ENCODE peak calls at places on chromosomes 12 and 14, in eight cellular contexts. One of them, this sample, is unnamed.

GRCh38 chr14:51846631-51847488 is 13.6 kb upstream of the GNG2 start:
- ATAC-seq in Panc1: no peak
- ATAC-seq in upper lobe of left lung: peak
- ATAC-seq in K562: peak
- ATAC-seq in HCT116: no peak
- ATAC-seq in HepG2: no peak
- ATAC-seq in GM23338: peak
- ATAC-seq in GM12878: peak
- ATAC-seq in this sample: peak

GRCh38 chr12:53170876-53171724 is 9.4 kb upstream of the ZNF740 start:
- ATAC-seq in HCT116: no peak
- ATAC-seq in Panc1: no peak
- ATAC-seq in HepG2: no peak
- ATAC-seq in K562: peak
- ATAC-seq in GM23338: no peak
- ATAC-seq in upper lobe of left lung: no peak
- ATAC-seq in GM12878: no peak
- ATAC-seq in this sample: no peak

GRCh38 chr12:89181271-89181920 is 170.9 kb downstream of the DUSP6 start:
- ATAC-seq in K562: no peak
- ATAC-seq in upper lobe of left lung: no peak
- ATAC-seq in HepG2: no peak
- ATAC-seq in HCT116: no peak
- ATAC-seq in Panc1: no peak
- ATAC-seq in GM12878: no peak
- ATAC-seq in GM23338: no peak
- ATAC-seq in this sample: no peak

GRCh38 chr14:54617467-54617866 is 50.5 kb downstream of the SAMD4A start:
- ATAC-seq in upper lobe of left lung: no peak
- ATAC-seq in Panc1: no peak
- ATAC-seq in GM23338: no peak
- ATAC-seq in K562: no peak
- ATAC-seq in HepG2: no peak
- ATAC-seq in HCT116: no peak
- ATAC-seq in GM12878: peak
- ATAC-seq in this sample: no peak

GRCh38 chr14:82359201-82359600 is 825.5 kb upstream of the SEL1L start:
- ATAC-seq in upper lobe of left lung: no peak
- ATAC-seq in HCT116: no peak
- ATAC-seq in GM12878: no peak
- ATAC-seq in HepG2: no peak
- ATAC-seq in K562: no peak
- ATAC-seq in Panc1: no peak
- ATAC-seq in GM23338: no peak
- ATAC-seq in this sample: no peak

GRCh38 chr14:52091913-52092312 is 23.1 kb upstream of the NID2 start:
- ATAC-seq in Panc1: no peak
- ATAC-seq in upper lobe of left lung: no peak
- ATAC-seq in HepG2: no peak
- ATAC-seq in HCT116: no peak
- ATAC-seq in K562: no peak
- ATAC-seq in GM23338: no peak
- ATAC-seq in GM12878: no peak
- ATAC-seq in this sample: peak

GRCh38 chr14:22610931-22611330 is 12.8 kb downstream of the ABHD4 start:
- ATAC-seq in GM12878: no peak
- ATAC-seq in HCT116: no peak
- ATAC-seq in K562: no peak
- ATAC-seq in GM23338: no peak
- ATAC-seq in HepG2: no peak
- ATAC-seq in upper lobe of left lung: no peak
- ATAC-seq in Panc1: no peak
- ATAC-seq in this sample: no peak

GRCh38 chr12:5000204-5000603 is 43.5 kb upstream of the KCNA5 start:
- ATAC-seq in Panc1: peak
- ATAC-seq in GM12878: no peak
- ATAC-seq in HCT116: peak
- ATAC-seq in upper lobe of left lung: no peak
- ATAC-seq in HepG2: peak
- ATAC-seq in K562: no peak
- ATAC-seq in GM23338: no peak
- ATAC-seq in this sample: no peak

GRCh38 chr12:52679875-52680274 is 332 bp downstream of the KRT1 start:
- ATAC-seq in GM12878: no peak
- ATAC-seq in HCT116: no peak
- ATAC-seq in upper lobe of left lung: no peak
- ATAC-seq in HepG2: no peak
- ATAC-seq in K562: no peak
- ATAC-seq in Panc1: no peak
- ATAC-seq in GM23338: no peak
- ATAC-seq in this sample: no peak

GRCh38 chr12:102061096-102061555 is 665 bp downstream of the WASHC3 start:
- ATAC-seq in Panc1: no peak
- ATAC-seq in upper lobe of left lung: peak
- ATAC-seq in HepG2: peak
- ATAC-seq in GM23338: no peak
- ATAC-seq in K562: peak
- ATAC-seq in HCT116: no peak
- ATAC-seq in GM12878: peak
- ATAC-seq in this sample: peak

GRCh38 chr12:27931390-27931789 is 41.1 kb downstream of the PTHLH start:
- ATAC-seq in K562: no peak
- ATAC-seq in GM12878: no peak
- ATAC-seq in GM23338: no peak
- ATAC-seq in HepG2: no peak
- ATAC-seq in HCT116: no peak
- ATAC-seq in Panc1: no peak
- ATAC-seq in upper lobe of left lung: no peak
- ATAC-seq in this sample: no peak

GRCh38 chr12:105485926-105486325 is 155.4 kb downstream of the C12orf75 start:
- ATAC-seq in HepG2: no peak
- ATAC-seq in K562: no peak
- ATAC-seq in upper lobe of left lung: no peak
- ATAC-seq in Panc1: no peak
- ATAC-seq in GM12878: no peak
- ATAC-seq in HCT116: no peak
- ATAC-seq in GM23338: no peak
- ATAC-seq in this sample: no peak

GRCh38 chr12:67671892-67672291 is 23.3 kb downstream of the DYRK2 start:
- ATAC-seq in GM23338: no peak
- ATAC-seq in HepG2: no peak
- ATAC-seq in K562: no peak
- ATAC-seq in HCT116: no peak
- ATAC-seq in GM12878: no peak
- ATAC-seq in Panc1: no peak
- ATAC-seq in upper lobe of left lung: no peak
- ATAC-seq in this sample: no peak

GRCh38 chr14:72888202-72888601 is 5.7 kb downstream of the DPF3 start:
- ATAC-seq in GM23338: no peak
- ATAC-seq in HepG2: no peak
- ATAC-seq in HCT116: no peak
- ATAC-seq in upper lobe of left lung: no peak
- ATAC-seq in GM12878: no peak
- ATAC-seq in Panc1: no peak
- ATAC-seq in K562: no peak
- ATAC-seq in this sample: no peak

GRCh38 chr12:102735104-102735503 is 181.9 kb downstream of the PAH start:
- ATAC-seq in K562: no peak
- ATAC-seq in HCT116: no peak
- ATAC-seq in GM12878: peak
- ATAC-seq in upper lobe of left lung: no peak
- ATAC-seq in Panc1: no peak
- ATAC-seq in GM23338: no peak
- ATAC-seq in HepG2: no peak
- ATAC-seq in this sample: no peak

DNA sequence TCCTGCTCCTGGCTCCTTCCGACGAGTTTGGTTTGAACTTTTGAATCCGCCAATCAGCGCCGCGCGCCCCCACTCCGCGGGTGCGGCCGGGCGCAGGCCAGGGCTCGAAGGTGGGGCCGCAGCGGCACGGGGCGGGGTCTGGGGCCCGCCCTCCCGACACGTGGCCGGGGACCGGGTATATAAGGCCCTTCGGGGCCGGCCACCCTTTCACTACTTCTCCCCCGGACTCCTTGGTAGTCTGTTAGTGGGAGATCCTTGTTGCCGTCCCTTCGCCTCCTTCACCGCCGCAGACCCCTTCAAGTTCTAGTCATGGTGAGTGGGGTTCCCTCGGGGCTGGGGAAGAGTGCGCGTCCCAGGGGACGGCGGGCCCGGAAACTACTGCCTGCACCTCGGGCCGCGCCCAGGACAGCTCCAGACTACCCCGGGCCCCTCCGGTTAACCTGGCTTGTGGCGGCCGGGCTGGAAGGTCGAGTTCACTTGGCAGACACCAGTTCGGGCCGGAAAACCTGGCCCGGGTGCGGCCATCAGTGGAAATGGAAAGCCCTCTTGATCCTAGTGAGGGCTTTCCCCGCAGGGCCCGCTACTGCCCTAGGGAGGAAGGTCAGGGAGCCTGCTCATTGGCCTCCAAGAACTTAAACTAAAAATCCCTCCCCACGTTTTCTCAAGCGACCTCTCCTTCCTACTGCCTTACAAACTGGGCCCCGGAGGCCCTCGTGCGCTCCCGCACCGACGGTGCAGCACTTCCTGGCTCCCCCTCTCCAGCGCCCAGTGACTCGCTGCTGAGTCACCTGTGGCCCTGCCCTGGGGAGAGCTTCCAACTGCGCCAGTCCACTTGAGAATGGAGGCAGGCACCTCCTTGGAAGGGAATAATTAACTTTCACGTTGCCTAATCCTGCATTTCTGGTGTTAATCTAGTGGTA is at the start of gene TUBA1C:
- ATAC-seq in K562: peak
- ATAC-seq in HepG2: peak
- ATAC-seq in HCT116: peak
- ATAC-seq in GM12878: peak
- ATAC-seq in upper lobe of left lung: peak
- ATAC-seq in Panc1: peak
- ATAC-seq in GM23338: peak
- ATAC-seq in this sample: peak
- TF ChIP-seq POLR2AphosphoS5 in K562: peak
- TF ChIP-seq POLR2AphosphoS5 in HepG2: peak
- TF ChIP-seq POLR2AphosphoS5 in HCT116: peak
- TF ChIP-seq POLR2AphosphoS5 in GM12878: peak
- TF ChIP-seq POLR2AphosphoS5 in upper lobe of left lung: peak
- TF ChIP-seq POLR2AphosphoS5 in Panc1: peak
- TF ChIP-seq POLR2AphosphoS5 in GM23338: peak
- TF ChIP-seq POLR2AphosphoS5 in this sample: peak

GRCh38 chr14:41285193-41285748 is 321.4 kb upstream of the LRFN5 start:
- ATAC-seq in Panc1: no peak
- ATAC-seq in K562: no peak
- ATAC-seq in upper lobe of left lung: no peak
- ATAC-seq in HepG2: no peak
- ATAC-seq in GM23338: no peak
- ATAC-seq in HCT116: no peak
- ATAC-seq in GM12878: no peak
- ATAC-seq in this sample: no peak
- TF ChIP-seq POLR2AphosphoS5 in Panc1: no peak
- TF ChIP-seq POLR2AphosphoS5 in K562: no peak
- TF ChIP-seq POLR2AphosphoS5 in upper lobe of left lung: no peak
- TF ChIP-seq POLR2AphosphoS5 in HepG2: no peak
- TF ChIP-seq POLR2AphosphoS5 in GM23338: no peak
- TF ChIP-seq POLR2AphosphoS5 in HCT116: no peak
- TF ChIP-seq POLR2AphosphoS5 in GM12878: no peak
- TF ChIP-seq POLR2AphosphoS5 in this sample: no peak

GRCh38 chr12:6200266-6201198 is at the start of gene CD9:
- ATAC-seq in GM12878: peak
- ATAC-seq in HepG2: no peak
- ATAC-seq in HCT116: peak
- ATAC-seq in K562: peak
- ATAC-seq in GM23338: peak
- ATAC-seq in upper lobe of left lung: peak
- ATAC-seq in Panc1: peak
- ATAC-seq in this sample: peak

GRCh38 chr12:6199531-6200265 is 502 bp upstream of the CD9 start:
- ATAC-seq in HCT116: peak
- ATAC-seq in K562: no peak
- ATAC-seq in GM12878: peak
- ATAC-seq in HepG2: no peak
- ATAC-seq in upper lobe of left lung: peak
- ATAC-seq in GM23338: peak
- ATAC-seq in Panc1: peak
- ATAC-seq in this sample: peak

GRCh38 chr12:6202331-6202730 is 2.1 kb downstream of the CD9 start:
- ATAC-seq in HCT116: no peak
- ATAC-seq in K562: no peak
- ATAC-seq in upper lobe of left lung: no peak
- ATAC-seq in GM12878: no peak
- ATAC-seq in HepG2: no peak
- ATAC-seq in Panc1: no peak
- ATAC-seq in GM23338: no peak
- ATAC-seq in this sample: no peak

GRCh38 chr12:6201775-6202292 is 1.6 kb downstream of the CD9 start:
- ATAC-seq in HCT116: no peak
- ATAC-seq in Panc1: no peak
- ATAC-seq in GM12878: no peak
- ATAC-seq in upper lobe of left lung: no peak
- ATAC-seq in K562: no peak
- ATAC-seq in GM23338: no peak
- ATAC-seq in HepG2: no peak
- ATAC-seq in this sample: no peak

GRCh38 chr12:6201199-6201608 is 1.0 kb downstream of the CD9 start:
- ATAC-seq in HCT116: peak
- ATAC-seq in upper lobe of left lung: peak
- ATAC-seq in Panc1: peak
- ATAC-seq in HepG2: peak
- ATAC-seq in K562: no peak
- ATAC-seq in GM23338: peak
- ATAC-seq in GM12878: peak
- ATAC-seq in this sample: no peak
- TF ChIP-seq POLR2AphosphoS5 in HCT116: no peak
- TF ChIP-seq POLR2AphosphoS5 in upper lobe of left lung: no peak
- TF ChIP-seq POLR2AphosphoS5 in Panc1: no peak
- TF ChIP-seq POLR2AphosphoS5 in HepG2: no peak
- TF ChIP-seq POLR2AphosphoS5 in K562: no peak
- TF ChIP-seq POLR2AphosphoS5 in GM23338: no peak
- TF ChIP-seq POLR2AphosphoS5 in GM12878: no peak
- TF ChIP-seq POLR2AphosphoS5 in this sample: peak

GRCh38 chr12:57612711-57613426 is 1.6 kb downstream of the ARHGEF25 start:
- ATAC-seq in HCT116: no peak
- ATAC-seq in Panc1: no peak
- ATAC-seq in upper lobe of left lung: no peak
- ATAC-seq in K562: peak
- ATAC-seq in HepG2: no peak
- ATAC-seq in GM23338: no peak
- ATAC-seq in GM12878: no peak
- ATAC-seq in this sample: no peak

GRCh38 chr12:57609781-57610552 is 1.3 kb upstream of the ARHGEF25 start:
- ATAC-seq in GM12878: no peak
- ATAC-seq in Panc1: no peak
- ATAC-seq in HepG2: no peak
- ATAC-seq in GM23338: peak
- ATAC-seq in upper lobe of left lung: no peak
- ATAC-seq in K562: no peak
- ATAC-seq in HCT116: no peak
- ATAC-seq in this sample: no peak

GRCh38 chr12:57611810-57612710 is 825 bp downstream of the ARHGEF25 start:
- ATAC-seq in GM12878: no peak
- ATAC-seq in Panc1: no peak
- ATAC-seq in HepG2: no peak
- ATAC-seq in K562: no peak
- ATAC-seq in HCT116: no peak
- ATAC-seq in GM23338: no peak
- ATAC-seq in upper lobe of left lung: no peak
- ATAC-seq in this sample: no peak

GRCh38 chr12:57610553-57611115 is 601 bp upstream of the ARHGEF25 start:
- ATAC-seq in GM12878: no peak
- ATAC-seq in GM23338: peak
- ATAC-seq in HepG2: no peak
- ATAC-seq in HCT116: no peak
- ATAC-seq in K562: no peak
- ATAC-seq in Panc1: no peak
- ATAC-seq in upper lobe of left lung: no peak
- ATAC-seq in this sample: peak

GRCh38 chr12:57611116-57611809 is at the start of gene ARHGEF25:
- ATAC-seq in GM23338: peak
- ATAC-seq in HepG2: peak
- ATAC-seq in Panc1: peak
- ATAC-seq in upper lobe of left lung: peak
- ATAC-seq in HCT116: peak
- ATAC-seq in K562: peak
- ATAC-seq in GM12878: peak
- ATAC-seq in this sample: peak
- TF ChIP-seq POLR2AphosphoS5 in GM23338: peak
- TF ChIP-seq POLR2AphosphoS5 in HepG2: peak
- TF ChIP-seq POLR2AphosphoS5 in Panc1: peak
- TF ChIP-seq POLR2AphosphoS5 in upper lobe of left lung: peak
- TF ChIP-seq POLR2AphosphoS5 in HCT116: peak
- TF ChIP-seq POLR2AphosphoS5 in K562: peak
- TF ChIP-seq POLR2AphosphoS5 in GM12878: peak
- TF ChIP-seq POLR2AphosphoS5 in this sample: peak

This sample was measured in gastroesophageal sphincter.